ENCODE peak calls at places on chromosomes 11 and 22, in six cellular contexts. C, M, S, R, F and K are unnamed samples.

GRCh38 chr11:32884770-32885384 is 7.7 kb upstream of the QSER1 start:
- DNase-seq in C (no peak), S (no peak), M (no peak), R (no peak), F (no peak), K (peak; percentile 21)

GRCh38 chr11:108790501-108791299 is 125.8 kb downstream of the DDX10 start:
- DNase-seq in F (no peak), M (no peak), R (no peak), S (no peak), C (no peak), K (no peak)

GRCh38 chr22:26972281-26972680 is 314.9 kb downstream of the MIAT start:
- DNase-seq in F (no peak), R (no peak), M (no peak), S (no peak), C (no peak), K (no peak)

GRCh38 chr11:60389279-60389910 is 6.9 kb upstream of the MS4A14 start:
- DNase-seq in M (no peak), R (no peak), C (no peak), F (peak; percentile 55), S (no peak), K (no peak)

GRCh38 chr11:64060861-64061444 is 25.2 kb downstream of the FLRT1 start:
- DNase-seq in S (peak; percentile 71), F (peak; percentile 91), C (peak; percentile 31), M (no peak), R (peak; percentile 52), K (no peak)

GRCh38 chr22:25726241-25726640 is 15.7 kb upstream of the MYO18B start:
- DNase-seq in C (no peak), S (no peak), F (no peak), M (no peak), R (no peak), K (no peak)

GRCh38 chr11:18171377-18172000 is 1.1 kb upstream of the MRGPRX4 start:
- DNase-seq in C (no peak), M (no peak), R (no peak), S (peak; percentile 7), F (no peak), K (peak; percentile 54)

GRCh38 chr11:89201138-89201537 is 23.5 kb downstream of the TYR start:
- DNase-seq in C (no peak), M (no peak), R (no peak), F (no peak), S (no peak), K (no peak)

GRCh38 chr11:72222907-72223614 is 1.5 kb upstream of the INPPL1 start:
- DNase-seq in S (peak; percentile 97), M (peak; percentile 97), F (peak; percentile 86), R (peak; percentile 90), C (peak; percentile 91), K (peak; percentile 98)

GRCh38 chr11:113105584-113105983 is 144.4 kb downstream of the NCAM1 start:
- DNase-seq in M (no peak), R (no peak), F (no peak), S (no peak), C (no peak), K (no peak)

GRCh38 chr11:75078233-75078632 is 18.4 kb downstream of the OR2AT4 start:
- DNase-seq in S (no peak), F (no peak), C (no peak), R (no peak), M (no peak), K (no peak)

GRCh38 chr22:19524170-19525115 is at the start of gene CLDN5:
- DNase-seq in C (no peak), F (peak; percentile 58), S (peak; percentile 46), R (no peak), M (peak; percentile 80), K (no peak)

GRCh38 chr11:115627666-115628460 is 123.6 kb upstream of the CADM1 start:
- DNase-seq in S (no peak), C (no peak), R (no peak), F (no peak), M (no peak), K (no peak)

GRCh38 chr22:29475550-29475949 is 4.5 kb upstream of the NEFH start:
- DNase-seq in S (no peak), M (no peak), R (no peak), C (no peak), F (peak; percentile 73), K (no peak)

GRCh38 chr11:12229450-12230229 is 119.2 kb downstream of the MICAL2 start:
- DNase-seq in C (no peak), R (no peak), S (no peak), M (no peak), F (no peak), K (no peak)

GRCh38 chr11:16981651-16982194 is 32.5 kb downstream of the PLEKHA7 start:
- DNase-seq in F (no peak), S (no peak), M (no peak), C (no peak), R (peak; percentile 39), K (no peak)

GRCh38 chr11:93529707-93530467 is 13.3 kb downstream of the SMCO4 start:
- DNase-seq in C (no peak), S (no peak), F (no peak), R (no peak), M (no peak), K (no peak)

GRCh38 chr11:68306636-68307035 is 5.8 kb upstream of the LRP5 start:
- DNase-seq in M (no peak), R (no peak), F (no peak), C (no peak), S (no peak), K (peak; percentile 21)

GRCh38 chr11:91299980-91300379 is 924.6 kb upstream of the FAT3 start:
- DNase-seq in F (no peak), S (no peak), C (no peak), R (no peak), M (no peak), K (no peak)

GRCh38 chr22:19689408-19689807 is 24.9 kb upstream of the SEPTIN5 start:
- DNase-seq in F (no peak), M (no peak), R (no peak), C (no peak), S (no peak), K (no peak)

GRCh38 chr11:46896719-46897406 is 21.5 kb downstream of the LRP4 start:
- DNase-seq in F (no peak), R (no peak), M (no peak), C (no peak), S (peak; percentile 9), K (no peak)

GRCh38 chr22:31488988-31489617 is 539 bp downstream of the EIF4ENIF1 start:
- DNase-seq in C (peak; percentile 9), S (peak; percentile 60), F (peak; percentile 51), M (peak; percentile 77), R (peak; percentile 24), K (peak; percentile 57)